ENCODE peak calls at places on chromosomes 3 and 15, in four cellular contexts. H is tibial artery, D is esophagus muscularis mucosa, I is transverse colon. V is an unnamed sample. For H3K36me3, the result is how much of the 10 kb centered on the place peaks cover.

GRCh38 chr15:66923438-66923881 is 141.9 kb upstream of the SMAD3 start:
- DNase-seq in D (no peak), H (no peak), I (peak), V (no peak)

GRCh38 chr15:39145854-39146253 is 435.0 kb upstream of the THBS1 start:
- DNase-seq in I (no peak), D (no peak), H (no peak), V (no peak)

GRCh38 chr3:151552589-151552988 is 91.7 kb upstream of the IGSF10 start:
- DNase-seq in H (no peak), I (no peak), D (no peak), V (no peak)

GRCh38 chr3:147038456-147038855 is 367.9 kb downstream of the ZIC4 start:
- DNase-seq in I (no peak), H (no peak), D (no peak), V (peak)

GRCh38 chr15:83581381-83581780 is 72.5 kb upstream of the ADAMTSL3 start:
- DNase-seq in D (no peak), I (no peak), H (no peak), V (no peak)

GRCh38 chr3:77081240-77081661 is 41.4 kb downstream of the ROBO2 start:
- DNase-seq in I (no peak), H (no peak), D (no peak), V (peak)

GRCh38 chr15:85417276-85417675 is 36.9 kb downstream of the AKAP13 start:
- DNase-seq in D (no peak), H (no peak), I (no peak), V (no peak)

GRCh38 chr15:35505816-35506215 is 40.1 kb downstream of the DPH6 start:
- DNase-seq in H (no peak), I (no peak), D (no peak), V (no peak)

GRCh38 chr15:24961967-24962366 is 7.2 kb downstream of the SNRPN start:
- DNase-seq in I (no peak), D (no peak), H (no peak), V (no peak)

GRCh38 chr3:71441925-71442620 is 141.5 kb downstream of the FOXP1 start:
- DNase-seq in H (no peak), I (no peak), D (no peak), V (no peak)

GRCh38 chr3:20935791-20936190 is 749.8 kb upstream of the SGO1 start:
- DNase-seq in I (no peak), H (no peak), D (no peak), V (peak)

GRCh38 chr3:188700918-188701317 is 470.9 kb upstream of the TPRG1 start:
- DNase-seq in H (no peak), D (no peak), I (no peak), V (no peak)

GRCh38 chr3:77038468-77038927 is 1.4 kb upstream of the ROBO2 start:
- DNase-seq in D (no peak), H (peak), I (peak), V (peak)

GRCh38 chr3:119323401-119324107 is 29.4 kb downstream of the ARHGAP31 start:
- DNase-seq in I (no peak), D (no peak), H (no peak), V (no peak)

GRCh38 chr15:36156855-36157521 is 422.4 kb upstream of the CDIN1 start:
- DNase-seq in H (peak), D (no peak), I (peak), V (peak)

GRCh38 chr3:57575966-57576610 is 20.0 kb downstream of the PDE12 start:
- DNase-seq in H (no peak), D (no peak), I (no peak), V (no peak)

GRCh38 chr15:26702381-26702780 is 70.5 kb downstream of the GABRB3 start:
- DNase-seq in H (no peak), D (no peak), I (no peak), V (no peak)

GRCh38 chr3:36201546-36201945 is 178.8 kb upstream of the STAC start:
- DNase-seq in D (no peak), I (no peak), H (no peak), V (no peak)

GRCh38 chr3:100210777-100211145 is 50.0 kb upstream of the TBC1D23 start:
- DNase-seq in H (no peak), D (peak), I (no peak), V (peak)

GRCh38 chr3:99627062-99627826 is 11.2 kb upstream of the COL8A1 start:
- DNase-seq in I (no peak), D (no peak), H (no peak), V (no peak)

GRCh38 chr3:127606086-127606805 is 8.0 kb downstream of the MCM2 start:
- DNase-seq in H (no peak), I (no peak), D (no peak), V (no peak)

GRCh38 chr3:127608362-127608718 is 10.1 kb downstream of the MCM2 start:
- DNase-seq in D (no peak), H (no peak), I (no peak), V (no peak)

GRCh38 chr3:127607675-127608361 is 9.6 kb downstream of the MCM2 start:
- DNase-seq in I (no peak), H (no peak), D (no peak), V (no peak)

GRCh38 chr3:127604546-127605165 is 6.4 kb downstream of the MCM2 start:
- DNase-seq in I (no peak), H (no peak), D (no peak), V (no peak)

GRCh38 chr3:127606981-127607595 is 8.9 kb downstream of the MCM2 start:
- DNase-seq in H (no peak), I (no peak), D (no peak), V (no peak)
- H3K36me3 ChIP-seq in H (under half), I (under half), D (under half), V (under half)

GRCh38 chr15:42160110-42160509 is 3.7 kb upstream of the PLA2G4F start:
- DNase-seq in D (no peak), I (no peak), H (no peak), V (no peak)
- H3K36me3 ChIP-seq in D (half or more), I (half or more), H (half or more), V (under half)

GRCh38 chr15:77482570-77482969 is 61.9 kb downstream of the HMG20A start:
- DNase-seq in I (no peak), D (no peak), H (no peak), V (peak)
- H3K36me3 ChIP-seq in I (under half), D (under half), H (half or more), V (under half)

DNA sequence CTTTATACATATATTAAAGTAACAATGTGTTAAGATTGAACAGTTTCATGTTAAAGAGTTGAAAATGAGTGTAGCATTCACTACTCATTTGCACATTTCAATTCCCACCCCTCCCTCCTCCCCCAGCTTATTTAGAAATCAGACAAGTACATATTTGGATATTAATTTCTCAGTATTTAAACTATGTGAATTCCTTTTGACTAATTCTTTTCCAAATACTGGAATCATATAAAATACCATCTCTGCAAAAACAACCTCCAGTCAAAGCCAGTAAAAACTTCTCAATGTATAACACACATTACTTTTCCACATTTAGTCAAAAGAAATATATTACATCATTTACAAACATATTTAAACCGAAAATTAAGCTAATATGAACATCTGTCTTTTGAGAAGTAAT is 25.5 kb upstream of the SHC4 start:
- DNase-seq in I (no peak), H (no peak), D (no peak), V (no peak)
- H3K36me3 ChIP-seq in I (under half), H (under half), D (under half), V (under half)

GRCh38 chr3:43344520-43344919 is 58.2 kb downstream of the SNRK start:
- DNase-seq in H (no peak), I (no peak), D (no peak), V (no peak)
- H3K36me3 ChIP-seq in H (half or more), I (half or more), D (half or more), V (under half)

GRCh38 chr3:136266468-136266867 is 16.3 kb downstream of the PCCB start:
- DNase-seq in H (no peak), D (no peak), I (no peak), V (no peak)
- H3K36me3 ChIP-seq in H (under half), D (under half), I (under half), V (under half)